ENCODE peak calls at places on chromosomes 7 and 10, in ten cellular contexts. Z is GM20000, X is endothelial cell, P is OCI-LY7, O is WTC11, J is neural crest cell, G is MCF 10A, B is progenitor cell of endocrine pancreas, U is BJ, D is transverse colon. E is an unnamed sample.

GRCh38 chr7:78232806-78233205 is 434.2 kb downstream of the PHTF2 start:
- DNase-seq in X (no peak), D (no peak), P (no peak), U (peak), J (no peak), O (no peak), Z (no peak), B (no peak), G (no peak), E (no peak)

GRCh38 chr10:133309720-133310398 is 1.1 kb downstream of the ZNF511 start:
- DNase-seq in Z (no peak), J (no peak), U (no peak), X (no peak), G (peak), B (no peak), O (no peak), P (no peak), D (peak), E (no peak)

GRCh38 chr7:116549370-116549769 is 24.5 kb downstream of the CAV1 start:
- DNase-seq in J (no peak), Z (no peak), P (no peak), U (no peak), X (no peak), O (no peak), D (no peak), G (no peak), B (no peak), E (no peak)

GRCh38 chr7:99679400-99680191 is at the start of gene CYP3A5:
- DNase-seq in Z (no peak), G (no peak), P (no peak), D (peak), J (no peak), B (no peak), X (no peak), U (no peak), O (no peak), E (no peak)

GRCh38 chr7:102874166-102874829 is 38.5 kb upstream of the LRRC17 start:
- DNase-seq in B (no peak), U (no peak), G (peak), Z (peak), D (no peak), O (no peak), P (no peak), J (no peak), X (no peak), E (peak)

GRCh38 chr10:49355221-49355620 is 40.7 kb downstream of the DRGX start:
- DNase-seq in B (no peak), G (no peak), P (no peak), J (no peak), O (no peak), X (no peak), U (no peak), Z (no peak), D (no peak), E (no peak)

GRCh38 chr7:55574062-55574717 is 1.9 kb upstream of the VOPP1 start:
- DNase-seq in G (peak), B (no peak), O (no peak), J (no peak), U (no peak), P (no peak), X (no peak), Z (no peak), D (no peak), E (no peak)

GRCh38 chr7:54788664-54789063 is 29.7 kb upstream of the SEC61G start:
- DNase-seq in U (peak), J (peak), B (no peak), P (no peak), G (peak), Z (peak), X (peak), O (peak), D (peak), E (peak)

GRCh38 chr7:102891693-102892261 is 21.0 kb upstream of the LRRC17 start:
- DNase-seq in X (no peak), P (no peak), Z (no peak), J (no peak), B (no peak), O (no peak), D (peak), G (peak), U (peak), E (no peak)

GRCh38 chr10:128556575-128556974 is 430.4 kb upstream of the MKI67 start:
- DNase-seq in J (no peak), B (no peak), G (no peak), U (no peak), Z (no peak), X (no peak), P (no peak), O (no peak), D (no peak), E (no peak)

GRCh38 chr10:46526682-46527038 is 29.8 kb downstream of the GPRIN2 start:
- DNase-seq in U (no peak), O (peak), B (no peak), X (no peak), P (no peak), D (peak), Z (no peak), J (no peak), G (peak), E (no peak)

GRCh38 chr10:98101366-98101765 is 33.1 kb upstream of the R3HCC1L start:
- DNase-seq in Z (no peak), P (no peak), B (no peak), X (no peak), U (no peak), D (no peak), O (no peak), J (no peak), G (no peak), E (no peak)

GRCh38 chr7:34165927-34166550 is 260.7 kb downstream of the BMPER start:
- DNase-seq in P (peak), U (no peak), Z (peak), X (peak), D (no peak), O (no peak), G (peak), J (no peak), B (no peak), E (peak)

GRCh38 chr10:80152820-80153219 is 20.3 kb downstream of the PLAC9 start:
- DNase-seq in P (no peak), Z (no peak), J (no peak), O (no peak), X (no peak), G (no peak), D (no peak), B (no peak), U (no peak), E (no peak)

GRCh38 chr10:77431209-77431611 is 206.4 kb downstream of the KCNMA1 start:
- DNase-seq in Z (no peak), D (no peak), B (no peak), P (no peak), X (no peak), J (no peak), G (no peak), U (no peak), O (peak), E (no peak)

GRCh38 chr7:150937848-150938561 is 40.1 kb downstream of the KCNH2 start:
- DNase-seq in U (peak), B (no peak), O (no peak), Z (no peak), P (no peak), D (no peak), G (peak), X (no peak), J (no peak), E (no peak)

GRCh38 chr7:74032624-74033371 is 4.8 kb downstream of the ELN start:
- DNase-seq in D (no peak), X (no peak), J (no peak), Z (no peak), O (no peak), U (no peak), G (peak), B (no peak), P (no peak), E (no peak)

GRCh38 chr7:14850039-14850438 is 52.5 kb downstream of the DGKB start:
- DNase-seq in U (no peak), G (peak), D (no peak), P (no peak), Z (no peak), J (no peak), O (no peak), X (no peak), B (no peak), E (no peak)

GRCh38 chr10:123135415-123136141 is at the start of gene HMX3:
- DNase-seq in B (no peak), G (no peak), U (no peak), X (no peak), J (no peak), Z (peak), O (peak), D (no peak), P (no peak), E (peak)

GRCh38 chr10:124906551-124907001 is 35.3 kb upstream of the ZRANB1 start:
- DNase-seq in D (no peak), G (peak), B (no peak), J (no peak), P (no peak), O (no peak), U (peak), Z (no peak), X (no peak), E (no peak)

GRCh38 chr7:46649896-46650295 is 728.8 kb upstream of the IGFBP3 start:
- DNase-seq in O (no peak), G (no peak), B (no peak), U (no peak), Z (no peak), P (no peak), D (no peak), X (no peak), J (no peak), E (no peak)

GRCh38 chr7:120743128-120743527 is 114.8 kb downstream of the TSPAN12 start:
- DNase-seq in U (no peak), P (no peak), D (no peak), Z (no peak), B (no peak), X (no peak), O (no peak), G (no peak), J (no peak), E (no peak)

GRCh38 chr10:130013263-130013937 is 49.3 kb upstream of the EBF3 start:
- DNase-seq in B (no peak), Z (no peak), X (no peak), J (no peak), U (no peak), P (no peak), O (no peak), D (no peak), G (no peak), E (no peak)

GRCh38 chr10:90674927-90675326 is 182.9 kb downstream of the HTR7 start:
- DNase-seq in O (no peak), P (no peak), Z (no peak), U (peak), B (no peak), J (no peak), X (no peak), G (peak), D (peak), E (no peak)

GRCh38 chr10:90674461-90674860 is 183.4 kb downstream of the HTR7 start:
- DNase-seq in P (no peak), Z (no peak), J (no peak), G (no peak), D (no peak), O (no peak), X (no peak), U (no peak), B (no peak), E (no peak)

GRCh38 chr10:90675621-90676020 is 182.2 kb downstream of the HTR7 start:
- DNase-seq in U (peak), D (no peak), J (no peak), X (no peak), Z (no peak), P (no peak), G (peak), B (no peak), O (no peak), E (no peak)
- TF ChIP-seq CTCF in U (no peak), D (no peak), J (no peak), X (no peak), Z (no peak), P (no peak), G (no peak), B (no peak), O (no peak), E (no peak)

GRCh38 chr10:121596668-121597503 is 1.4 kb downstream of the FGFR2 start:
- DNase-seq in O (peak), Z (peak), P (no peak), J (no peak), G (peak), B (peak), X (peak), U (no peak), D (peak), E (no peak)
- TF ChIP-seq CTCF in O (no peak), Z (no peak), P (no peak), J (no peak), G (no peak), B (peak), X (no peak), U (no peak), D (peak), E (no peak)

GRCh38 chr7:1694981-1695511 is 25.0 kb downstream of the ELFN1 start:
- DNase-seq in D (no peak), O (peak), J (no peak), U (no peak), B (no peak), P (no peak), X (no peak), G (no peak), Z (no peak), E (no peak)
- TF ChIP-seq CTCF in D (no peak), O (no peak), J (no peak), U (no peak), B (no peak), P (no peak), X (no peak), G (no peak), Z (no peak), E (no peak)

DNA sequence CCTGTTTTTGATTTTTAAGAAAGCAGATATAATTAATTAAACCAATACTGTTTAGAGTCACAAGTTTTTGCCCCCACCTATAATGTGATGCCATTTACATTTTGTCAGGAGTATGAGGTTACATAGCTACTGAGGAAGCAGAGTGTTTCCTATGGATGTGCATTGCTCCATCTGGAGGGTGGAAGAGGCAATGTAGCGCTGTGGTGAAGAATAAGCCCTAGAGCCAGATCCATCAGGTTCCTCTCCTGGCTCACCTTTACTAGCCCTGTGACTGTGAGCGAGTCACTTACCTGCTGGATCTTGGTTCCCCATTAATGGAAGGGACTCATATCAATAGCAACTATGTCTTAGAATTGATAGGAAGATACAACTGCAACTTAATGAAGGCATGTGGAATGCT is 216.0 kb downstream of the GPAM start:
- DNase-seq in P (no peak), G (no peak), B (no peak), U (no peak), O (no peak), Z (no peak), D (no peak), J (no peak), X (no peak), E (no peak)
- TF ChIP-seq CTCF in P (no peak), G (no peak), B (no peak), U (no peak), O (no peak), Z (no peak), D (no peak), J (no peak), X (no peak), E (no peak)

DNA sequence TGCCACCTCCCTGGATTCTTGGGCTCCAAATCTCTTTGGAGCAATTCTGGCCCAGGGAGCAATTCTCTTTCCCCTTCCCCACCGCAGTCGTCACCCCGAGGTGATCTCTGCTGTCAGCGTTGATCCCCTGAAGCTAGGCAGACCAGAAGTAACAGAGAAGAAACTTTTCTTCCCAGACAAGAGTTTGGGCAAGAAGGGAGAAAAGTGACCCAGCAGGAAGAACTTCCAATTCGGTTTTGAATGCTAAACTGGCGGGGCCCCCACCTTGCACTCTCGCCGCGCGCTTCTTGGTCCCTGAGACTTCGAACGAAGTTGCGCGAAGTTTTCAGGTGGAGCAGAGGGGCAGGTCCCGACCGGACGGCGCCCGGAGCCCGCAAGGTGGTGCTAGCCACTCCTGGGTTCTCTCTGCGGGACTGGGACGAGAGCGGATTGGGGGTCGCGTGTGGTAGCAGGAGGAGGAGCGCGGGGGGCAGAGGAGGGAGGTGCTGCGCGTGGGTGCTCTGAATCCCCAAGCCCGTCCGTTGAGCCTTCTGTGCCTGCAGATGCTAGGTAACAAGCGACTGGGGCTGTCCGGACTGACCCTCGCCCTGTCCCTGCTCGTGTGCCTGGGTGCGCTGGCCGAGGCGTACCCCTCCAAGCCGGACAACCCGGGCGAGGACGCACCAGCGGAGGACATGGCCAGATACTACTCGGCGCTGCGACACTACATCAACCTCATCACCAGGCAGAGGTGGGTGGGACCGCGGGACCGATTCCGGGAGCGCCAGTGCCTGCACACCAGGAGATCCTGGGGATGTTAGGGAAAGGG is 913 bp downstream of the NPY start:
- DNase-seq in D (no peak), P (no peak), U (no peak), O (peak), J (peak), G (no peak), Z (no peak), B (peak), X (peak), E (no peak)
- TF ChIP-seq CTCF in D (no peak), P (no peak), U (no peak), O (no peak), J (no peak), G (no peak), Z (no peak), B (peak), X (no peak), E (peak)

GRCh38 chr10:79070611-79071534 is 2.1 kb downstream of the ZMIZ1 start:
- DNase-seq in B (peak), U (no peak), X (peak), J (peak), Z (no peak), D (peak), O (peak), P (no peak), G (peak), E (no peak)

GRCh38 chr10:79070091-79070610 is 1.4 kb downstream of the ZMIZ1 start:
- DNase-seq in G (no peak), B (peak), Z (peak), D (peak), J (peak), X (peak), P (no peak), U (no peak), O (peak), E (peak)

GRCh38 chr10:79068203-79068561 is 584 bp upstream of the ZMIZ1 start:
- DNase-seq in Z (no peak), P (peak), U (no peak), B (peak), D (no peak), X (peak), G (peak), O (no peak), J (no peak), E (peak)

GRCh38 chr10:79068562-79069324 is at the start of gene ZMIZ1:
- DNase-seq in X (peak), B (peak), O (peak), D (peak), J (peak), Z (peak), G (peak), P (peak), U (peak), E (peak)

DNA sequence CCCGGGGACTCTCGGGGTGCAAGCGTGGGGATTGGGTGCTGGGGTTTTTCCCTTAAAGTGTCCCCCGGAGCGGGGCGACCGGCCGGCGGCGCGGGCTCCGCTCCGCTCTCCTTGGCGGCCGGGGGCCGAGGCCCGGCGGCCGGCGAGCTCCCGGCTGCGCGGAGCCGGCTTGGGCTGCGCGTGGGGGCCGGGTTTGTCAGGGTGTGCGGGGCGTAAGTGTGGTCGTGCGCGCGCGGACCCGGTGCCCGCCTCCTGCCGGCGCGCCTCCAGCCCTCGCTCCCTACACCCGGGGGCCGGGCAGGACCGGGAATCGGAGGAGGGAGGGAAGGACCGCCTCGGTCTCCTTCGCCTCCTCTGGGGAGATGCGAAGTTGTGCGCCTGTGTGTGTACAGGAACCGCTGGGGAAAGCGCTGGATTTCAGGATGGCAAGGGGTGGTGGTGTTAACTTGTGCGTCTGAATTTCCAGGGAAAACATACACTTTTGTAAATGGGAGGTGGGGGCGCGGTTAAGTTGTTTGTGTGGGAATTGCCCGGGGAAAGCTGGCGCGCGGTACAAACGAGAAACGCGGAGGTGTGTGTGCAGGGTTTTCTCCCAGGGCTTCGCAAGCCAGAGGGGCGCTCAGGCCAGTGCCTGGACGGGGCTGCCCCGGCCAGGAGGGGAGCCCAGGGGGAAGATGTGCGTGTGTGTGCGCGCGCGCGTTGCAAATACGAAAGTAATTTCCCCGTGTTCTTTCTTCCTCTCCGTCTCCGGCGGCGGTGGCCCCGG is 742 bp downstream of the ZMIZ1 start:
- DNase-seq in Z (peak), O (peak), D (peak), P (peak), X (peak), B (peak), J (peak), G (peak), U (no peak), E (peak)
- TF ChIP-seq CTCF in Z (no peak), O (no peak), D (no peak), P (peak), X (no peak), B (no peak), J (no peak), G (no peak), U (peak), E (no peak)

DNA sequence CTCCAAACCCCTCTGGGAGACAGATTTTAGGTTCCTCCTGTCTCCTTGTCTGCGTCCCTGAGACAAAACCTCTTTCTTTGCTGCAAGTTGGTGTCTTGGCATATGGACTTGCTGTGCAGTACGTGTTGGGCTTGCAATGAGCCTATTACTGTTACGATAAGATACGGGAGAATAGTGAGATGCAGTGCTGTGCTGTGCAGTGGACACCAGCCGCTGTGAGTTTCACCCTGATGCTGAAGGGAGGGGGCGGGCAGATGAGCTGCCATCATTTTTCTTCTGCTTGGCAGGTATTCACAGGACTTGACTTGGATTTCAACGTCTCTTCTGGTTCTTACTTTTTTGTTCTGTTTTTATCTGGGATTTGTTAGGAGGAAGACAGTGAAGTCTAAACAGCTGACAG is 257.1 kb upstream of the PITRM1 start:
- DNase-seq in Z (no peak), B (no peak), U (no peak), D (no peak), X (no peak), G (no peak), O (no peak), J (no peak), P (no peak), E (no peak)
- TF ChIP-seq CTCF in Z (no peak), B (no peak), U (no peak), D (no peak), X (no peak), G (no peak), O (no peak), J (no peak), P (no peak), E (no peak)

DNA sequence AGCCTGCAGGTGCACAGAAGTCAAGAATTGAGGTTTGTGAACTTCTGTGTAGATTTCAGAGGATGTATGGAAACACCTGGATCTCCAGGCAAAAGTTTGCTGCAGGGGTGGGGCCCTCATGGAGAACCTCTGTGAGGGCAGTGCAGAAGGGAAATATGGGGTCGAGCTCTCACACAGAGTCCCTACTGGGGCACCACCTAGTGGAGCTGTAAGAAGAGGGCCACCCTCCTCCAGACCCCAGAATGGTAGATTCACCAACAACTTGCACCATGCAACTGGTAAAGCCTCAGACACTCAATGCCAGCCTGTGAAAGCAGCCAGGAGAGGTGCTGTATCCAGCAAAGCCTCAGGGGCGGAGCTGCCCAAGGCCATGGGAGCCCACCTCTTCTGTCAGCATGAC is 205.8 kb downstream of the CCSER2 start:
- DNase-seq in P (no peak), D (no peak), Z (no peak), U (no peak), O (peak), G (no peak), J (no peak), B (no peak), X (no peak), E (no peak)
- TF ChIP-seq CTCF in P (peak), D (no peak), Z (no peak), U (peak), O (no peak), G (peak), J (no peak), B (peak), X (no peak), E (peak)